ENCODE peak calls at places on chromosome 3, in eight cellular contexts. One of them, this sample, is unnamed.

GRCh38 chr3:53750253-53751210 is 95.7 kb downstream of the CHDH start:
- DNase-seq in GM12865: peak
- DNase-seq in esophagus squamous epithelium: no peak
- DNase-seq in CD8-positive, alpha-beta T cell: no peak
- DNase-seq in uterus: no peak
- DNase-seq in cardiac muscle cell: no peak
- DNase-seq in neural crest cell: no peak
- DNase-seq in sigmoid colon: no peak
- DNase-seq in this sample: peak

GRCh38 chr3:52385157-52385556 is 59.7 kb downstream of the SEMA3G start:
- DNase-seq in GM12865: peak
- DNase-seq in esophagus squamous epithelium: no peak
- DNase-seq in CD8-positive, alpha-beta T cell: no peak
- DNase-seq in uterus: no peak
- DNase-seq in cardiac muscle cell: peak
- DNase-seq in neural crest cell: peak
- DNase-seq in sigmoid colon: no peak
- DNase-seq in this sample: peak

GRCh38 chr3:132854856-132855535 is 132.8 kb upstream of the NPHP3 start:
- DNase-seq in GM12865: no peak
- DNase-seq in esophagus squamous epithelium: no peak
- DNase-seq in CD8-positive, alpha-beta T cell: no peak
- DNase-seq in uterus: no peak
- DNase-seq in cardiac muscle cell: no peak
- DNase-seq in neural crest cell: no peak
- DNase-seq in sigmoid colon: no peak
- DNase-seq in this sample: no peak

GRCh38 chr3:58521917-58522680 is 14.9 kb downstream of the ACOX2 start:
- DNase-seq in GM12865: no peak
- DNase-seq in esophagus squamous epithelium: no peak
- DNase-seq in CD8-positive, alpha-beta T cell: no peak
- DNase-seq in uterus: no peak
- DNase-seq in cardiac muscle cell: no peak
- DNase-seq in neural crest cell: no peak
- DNase-seq in sigmoid colon: no peak
- DNase-seq in this sample: no peak

GRCh38 chr3:154701055-154701454 is 271.1 kb upstream of the GPR149 start:
- DNase-seq in GM12865: no peak
- DNase-seq in esophagus squamous epithelium: no peak
- DNase-seq in CD8-positive, alpha-beta T cell: no peak
- DNase-seq in uterus: no peak
- DNase-seq in cardiac muscle cell: no peak
- DNase-seq in neural crest cell: no peak
- DNase-seq in sigmoid colon: no peak
- DNase-seq in this sample: no peak

GRCh38 chr3:46564190-46565112 is 1.7 kb downstream of the LRRC2 start:
- DNase-seq in GM12865: no peak
- DNase-seq in esophagus squamous epithelium: no peak
- DNase-seq in CD8-positive, alpha-beta T cell: no peak
- DNase-seq in uterus: no peak
- DNase-seq in cardiac muscle cell: no peak
- DNase-seq in neural crest cell: no peak
- DNase-seq in sigmoid colon: no peak
- DNase-seq in this sample: no peak

GRCh38 chr3:146166450-146167222 is 5.7 kb upstream of the PLOD2 start:
- DNase-seq in GM12865: no peak
- DNase-seq in esophagus squamous epithelium: no peak
- DNase-seq in CD8-positive, alpha-beta T cell: no peak
- DNase-seq in uterus: peak
- DNase-seq in cardiac muscle cell: peak
- DNase-seq in neural crest cell: no peak
- DNase-seq in sigmoid colon: no peak
- DNase-seq in this sample: no peak

GRCh38 chr3:72270072-72270611 is 485.2 kb upstream of the PROK2 start:
- DNase-seq in GM12865: peak
- DNase-seq in esophagus squamous epithelium: peak
- DNase-seq in CD8-positive, alpha-beta T cell: no peak
- DNase-seq in uterus: peak
- DNase-seq in cardiac muscle cell: peak
- DNase-seq in neural crest cell: no peak
- DNase-seq in sigmoid colon: peak
- DNase-seq in this sample: peak

GRCh38 chr3:157347577-157348303 is 88.9 kb upstream of the PTX3 start:
- DNase-seq in GM12865: no peak
- DNase-seq in esophagus squamous epithelium: no peak
- DNase-seq in CD8-positive, alpha-beta T cell: no peak
- DNase-seq in uterus: no peak
- DNase-seq in cardiac muscle cell: peak
- DNase-seq in neural crest cell: no peak
- DNase-seq in sigmoid colon: no peak
- DNase-seq in this sample: no peak

GRCh38 chr3:123765475-123766166 is 118.5 kb downstream of the MYLK start:
- DNase-seq in GM12865: no peak
- DNase-seq in esophagus squamous epithelium: no peak
- DNase-seq in CD8-positive, alpha-beta T cell: no peak
- DNase-seq in uterus: no peak
- DNase-seq in cardiac muscle cell: peak
- DNase-seq in neural crest cell: no peak
- DNase-seq in sigmoid colon: no peak
- DNase-seq in this sample: no peak

GRCh38 chr3:61910732-61911131 is 349.4 kb downstream of the PTPRG start:
- DNase-seq in GM12865: no peak
- DNase-seq in esophagus squamous epithelium: no peak
- DNase-seq in CD8-positive, alpha-beta T cell: no peak
- DNase-seq in uterus: no peak
- DNase-seq in cardiac muscle cell: no peak
- DNase-seq in neural crest cell: no peak
- DNase-seq in sigmoid colon: no peak
- DNase-seq in this sample: no peak

GRCh38 chr3:37991823-37992222 is 1.2 kb downstream of the VILL start:
- DNase-seq in GM12865: no peak
- DNase-seq in esophagus squamous epithelium: no peak
- DNase-seq in CD8-positive, alpha-beta T cell: no peak
- DNase-seq in uterus: no peak
- DNase-seq in cardiac muscle cell: no peak
- DNase-seq in neural crest cell: no peak
- DNase-seq in sigmoid colon: peak
- DNase-seq in this sample: no peak

GRCh38 chr3:73746610-73747009 is 121.9 kb upstream of the PDZRN3 start:
- DNase-seq in GM12865: no peak
- DNase-seq in esophagus squamous epithelium: no peak
- DNase-seq in CD8-positive, alpha-beta T cell: no peak
- DNase-seq in uterus: no peak
- DNase-seq in cardiac muscle cell: no peak
- DNase-seq in neural crest cell: no peak
- DNase-seq in sigmoid colon: no peak
- DNase-seq in this sample: no peak

GRCh38 chr3:99012051-99012450 is 110.6 kb upstream of the DCBLD2 start:
- DNase-seq in GM12865: peak
- DNase-seq in esophagus squamous epithelium: no peak
- DNase-seq in CD8-positive, alpha-beta T cell: no peak
- DNase-seq in uterus: no peak
- DNase-seq in cardiac muscle cell: peak
- DNase-seq in neural crest cell: no peak
- DNase-seq in sigmoid colon: no peak
- DNase-seq in this sample: peak

GRCh38 chr3:180409170-180409569 is 192.8 kb upstream of the TTC14 start:
- DNase-seq in GM12865: no peak
- DNase-seq in esophagus squamous epithelium: no peak
- DNase-seq in CD8-positive, alpha-beta T cell: no peak
- DNase-seq in uterus: no peak
- DNase-seq in cardiac muscle cell: no peak
- DNase-seq in neural crest cell: no peak
- DNase-seq in sigmoid colon: no peak
- DNase-seq in this sample: no peak

GRCh38 chr3:14297784-14298236 is 104.6 kb upstream of the SLC6A6 start:
- DNase-seq in GM12865: no peak
- DNase-seq in esophagus squamous epithelium: no peak
- DNase-seq in CD8-positive, alpha-beta T cell: no peak
- DNase-seq in uterus: peak
- DNase-seq in cardiac muscle cell: peak
- DNase-seq in neural crest cell: no peak
- DNase-seq in sigmoid colon: peak
- DNase-seq in this sample: no peak

GRCh38 chr3:110815008-110815583 is 256.5 kb upstream of the NECTIN3 start:
- DNase-seq in GM12865: no peak
- DNase-seq in esophagus squamous epithelium: no peak
- DNase-seq in CD8-positive, alpha-beta T cell: no peak
- DNase-seq in uterus: no peak
- DNase-seq in cardiac muscle cell: peak
- DNase-seq in neural crest cell: no peak
- DNase-seq in sigmoid colon: no peak
- DNase-seq in this sample: no peak

GRCh38 chr3:131223373-131224289 is 157.9 kb upstream of the NUDT16 start:
- DNase-seq in GM12865: no peak
- DNase-seq in esophagus squamous epithelium: no peak
- DNase-seq in CD8-positive, alpha-beta T cell: no peak
- DNase-seq in uterus: no peak
- DNase-seq in cardiac muscle cell: peak
- DNase-seq in neural crest cell: no peak
- DNase-seq in sigmoid colon: no peak
- DNase-seq in this sample: no peak

GRCh38 chr3:145639207-145639606 is 521.8 kb downstream of the PLOD2 start:
- DNase-seq in GM12865: no peak
- DNase-seq in esophagus squamous epithelium: no peak
- DNase-seq in CD8-positive, alpha-beta T cell: no peak
- DNase-seq in uterus: no peak
- DNase-seq in cardiac muscle cell: peak
- DNase-seq in neural crest cell: no peak
- DNase-seq in sigmoid colon: no peak
- DNase-seq in this sample: no peak

GRCh38 chr3:128492353-128493220 is at the start of gene GATA2:
- DNase-seq in GM12865: no peak
- DNase-seq in esophagus squamous epithelium: no peak
- DNase-seq in CD8-positive, alpha-beta T cell: no peak
- DNase-seq in uterus: peak
- DNase-seq in cardiac muscle cell: no peak
- DNase-seq in neural crest cell: no peak
- DNase-seq in sigmoid colon: peak
- DNase-seq in this sample: peak
- TF ChIP-seq CTCF in GM12865: no peak
- TF ChIP-seq CTCF in esophagus squamous epithelium: no peak
- TF ChIP-seq CTCF in CD8-positive, alpha-beta T cell: no peak
- TF ChIP-seq CTCF in uterus: peak
- TF ChIP-seq CTCF in cardiac muscle cell: no peak
- TF ChIP-seq CTCF in neural crest cell: peak
- TF ChIP-seq CTCF in sigmoid colon: no peak
- TF ChIP-seq CTCF in this sample: no peak

GRCh38 chr3:141368925-141369794 is 856 bp downstream of the ZBTB38 start:
- DNase-seq in GM12865: peak
- DNase-seq in esophagus squamous epithelium: no peak
- DNase-seq in CD8-positive, alpha-beta T cell: no peak
- DNase-seq in uterus: no peak
- DNase-seq in cardiac muscle cell: peak
- DNase-seq in neural crest cell: no peak
- DNase-seq in sigmoid colon: no peak
- DNase-seq in this sample: no peak

GRCh38 chr3:141372656-141373055 is 4.4 kb downstream of the ZBTB38 start:
- DNase-seq in GM12865: no peak
- DNase-seq in esophagus squamous epithelium: no peak
- DNase-seq in CD8-positive, alpha-beta T cell: no peak
- DNase-seq in uterus: no peak
- DNase-seq in cardiac muscle cell: no peak
- DNase-seq in neural crest cell: no peak
- DNase-seq in sigmoid colon: no peak
- DNase-seq in this sample: no peak

GRCh38 chr3:141371882-141372281 is 3.6 kb downstream of the ZBTB38 start:
- DNase-seq in GM12865: peak
- DNase-seq in esophagus squamous epithelium: no peak
- DNase-seq in CD8-positive, alpha-beta T cell: no peak
- DNase-seq in uterus: no peak
- DNase-seq in cardiac muscle cell: no peak
- DNase-seq in neural crest cell: no peak
- DNase-seq in sigmoid colon: no peak
- DNase-seq in this sample: peak

GRCh38 chr3:141368062-141368924 is at the start of gene ZBTB38:
- DNase-seq in GM12865: peak
- DNase-seq in esophagus squamous epithelium: peak
- DNase-seq in CD8-positive, alpha-beta T cell: no peak
- DNase-seq in uterus: peak
- DNase-seq in cardiac muscle cell: peak
- DNase-seq in neural crest cell: peak
- DNase-seq in sigmoid colon: peak
- DNase-seq in this sample: peak

GRCh38 chr3:141370065-141370533 is 1.8 kb downstream of the ZBTB38 start:
- DNase-seq in GM12865: peak
- DNase-seq in esophagus squamous epithelium: peak
- DNase-seq in CD8-positive, alpha-beta T cell: peak
- DNase-seq in uterus: peak
- DNase-seq in cardiac muscle cell: peak
- DNase-seq in neural crest cell: peak
- DNase-seq in sigmoid colon: peak
- DNase-seq in this sample: peak
- TF ChIP-seq CTCF in GM12865: peak
- TF ChIP-seq CTCF in esophagus squamous epithelium: peak
- TF ChIP-seq CTCF in CD8-positive, alpha-beta T cell: peak
- TF ChIP-seq CTCF in uterus: peak
- TF ChIP-seq CTCF in cardiac muscle cell: peak
- TF ChIP-seq CTCF in neural crest cell: peak
- TF ChIP-seq CTCF in sigmoid colon: no peak
- TF ChIP-seq CTCF in this sample: peak

DNA sequence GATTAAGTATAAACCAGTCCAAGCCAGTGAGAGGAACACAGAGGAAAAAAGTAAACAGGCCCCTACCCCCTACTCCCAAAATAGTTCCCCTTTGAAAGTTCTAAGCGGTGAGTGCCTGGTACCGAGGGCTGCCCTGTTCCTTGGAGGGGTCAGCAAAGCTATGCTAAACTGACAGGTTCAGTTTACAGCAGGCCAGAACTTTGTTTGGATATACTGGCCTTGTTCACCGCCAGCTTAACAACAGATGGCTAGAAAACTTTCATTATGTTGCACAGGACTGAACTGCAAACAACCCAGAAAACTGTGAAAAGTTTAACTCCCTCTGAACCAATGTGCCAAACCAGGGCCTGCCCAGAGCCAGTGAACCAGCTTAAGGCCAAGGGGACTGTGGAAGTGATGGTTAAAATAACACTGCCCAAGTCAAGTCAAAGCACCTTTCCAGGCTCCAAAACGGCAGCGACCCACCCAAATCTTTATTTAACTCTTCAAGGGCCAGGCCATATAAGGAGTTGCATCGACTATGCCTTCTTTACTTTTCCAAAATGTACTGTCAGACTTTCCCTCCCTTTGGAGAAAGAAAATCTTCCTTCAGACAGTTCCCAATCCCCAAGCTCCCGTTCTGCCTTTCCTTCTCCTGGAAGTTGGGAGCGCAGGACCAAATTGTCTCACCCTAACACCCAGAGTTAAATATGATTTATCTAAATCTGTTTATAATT is 448.0 kb downstream of the FOXP1 start:
- DNase-seq in GM12865: no peak
- DNase-seq in esophagus squamous epithelium: no peak
- DNase-seq in CD8-positive, alpha-beta T cell: no peak
- DNase-seq in uterus: no peak
- DNase-seq in cardiac muscle cell: no peak
- DNase-seq in neural crest cell: no peak
- DNase-seq in sigmoid colon: no peak
- DNase-seq in this sample: no peak
- TF ChIP-seq CTCF in GM12865: no peak
- TF ChIP-seq CTCF in esophagus squamous epithelium: no peak
- TF ChIP-seq CTCF in CD8-positive, alpha-beta T cell: no peak
- TF ChIP-seq CTCF in uterus: no peak
- TF ChIP-seq CTCF in cardiac muscle cell: no peak
- TF ChIP-seq CTCF in neural crest cell: no peak
- TF ChIP-seq CTCF in sigmoid colon: no peak
- TF ChIP-seq CTCF in this sample: no peak

GRCh38 chr3:125202197-125202596 is 10.4 kb downstream of the SLC12A8 start:
- DNase-seq in GM12865: peak
- DNase-seq in esophagus squamous epithelium: no peak
- DNase-seq in CD8-positive, alpha-beta T cell: no peak
- DNase-seq in uterus: no peak
- DNase-seq in cardiac muscle cell: peak
- DNase-seq in neural crest cell: no peak
- DNase-seq in sigmoid colon: no peak
- DNase-seq in this sample: peak
- TF ChIP-seq CTCF in GM12865: peak
- TF ChIP-seq CTCF in esophagus squamous epithelium: peak
- TF ChIP-seq CTCF in CD8-positive, alpha-beta T cell: no peak
- TF ChIP-seq CTCF in uterus: no peak
- TF ChIP-seq CTCF in cardiac muscle cell: peak
- TF ChIP-seq CTCF in neural crest cell: peak
- TF ChIP-seq CTCF in sigmoid colon: no peak
- TF ChIP-seq CTCF in this sample: no peak